ENCODE peak calls at places on chromosomes 6 and 20, in ten cellular contexts. N, P, V, B, F, O, D, Y, C and L are unnamed samples.

GRCh38 chr6:52576054-52576391 is 837 bp downstream of the TRAM2 start:
- DNase-seq in N (no peak), P (no peak), V (no peak), B (no peak), F (no peak), O (no peak), D (no peak), Y (no peak), C (no peak), L (no peak)

GRCh38 chr6:137277971-137278602 is 58.9 kb upstream of the IFNGR1 start:
- DNase-seq in N (no peak), P (peak; percentile 40), V (peak; percentile 75), B (no peak), F (peak; percentile 79), O (peak; percentile 92), D (no peak), Y (no peak), C (no peak), L (no peak)

GRCh38 chr6:52877168-52877567 is 32.3 kb downstream of the GSTA3 start:
- DNase-seq in N (no peak), P (peak; percentile 10), V (no peak), B (no peak), F (peak; percentile 57), O (peak; percentile 56), D (no peak), Y (no peak), C (no peak), L (no peak)

GRCh38 chr6:163579111-163579879 is 164.8 kb downstream of the QKI start:
- DNase-seq in N (no peak), P (no peak), V (no peak), B (no peak), F (no peak), O (no peak), D (peak; percentile 55), Y (no peak), C (peak; percentile 21), L (no peak)

GRCh38 chr20:63945921-63946920 is 10.0 kb downstream of the UCKL1 start:
- DNase-seq in N (no peak), P (no peak), V (no peak), B (no peak), F (no peak), O (no peak), D (no peak), Y (no peak), C (no peak), L (no peak)

GRCh38 chr6:128336436-128337095 is 183.8 kb downstream of the PTPRK start:
- DNase-seq in N (no peak), P (no peak), V (no peak), B (no peak), F (no peak), O (no peak), D (no peak), Y (no peak), C (no peak), L (no peak)

GRCh38 chr6:52644246-52644645 is 26.7 kb upstream of the TMEM14A start:
- DNase-seq in N (no peak), P (no peak), V (no peak), B (no peak), F (no peak), O (no peak), D (no peak), Y (no peak), C (no peak), L (no peak)

GRCh38 chr6:37612475-37612874 is 85.2 kb downstream of the MDGA1 start:
- DNase-seq in N (no peak), P (no peak), V (no peak), B (no peak), F (no peak), O (no peak), D (no peak), Y (no peak), C (no peak), L (no peak)

GRCh38 chr20:21396045-21396893 is 1.1 kb downstream of the NKX2-4 start:
- DNase-seq in N (no peak), P (no peak), V (no peak), B (no peak), F (no peak), O (no peak), D (no peak), Y (no peak), C (no peak), L (no peak)

GRCh38 chr6:42727084-42727601 is 4.7 kb upstream of the PRPH2 start:
- DNase-seq in N (peak; percentile 21), P (no peak), V (no peak), B (no peak), F (peak; percentile 47), O (no peak), D (no peak), Y (no peak), C (peak; percentile 26), L (no peak)

GRCh38 chr6:90420495-90420894 is 123.9 kb upstream of the BACH2 start:
- DNase-seq in N (no peak), P (no peak), V (no peak), B (no peak), F (no peak), O (no peak), D (no peak), Y (no peak), C (peak; percentile 83), L (no peak)

GRCh38 chr6:105326216-105326615 is 76.7 kb downstream of the PREP start:
- DNase-seq in N (no peak), P (no peak), V (no peak), B (no peak), F (no peak), O (peak; percentile 66), D (no peak), Y (no peak), C (no peak), L (no peak)

GRCh38 chr6:124882580-124883393 is 79.5 kb upstream of the RNF217 start:
- DNase-seq in N (no peak), P (peak; percentile 61), V (no peak), B (no peak), F (no peak), O (peak; percentile 16), D (no peak), Y (no peak), C (no peak), L (no peak)

GRCh38 chr6:145327497-145328055 is 407.7 kb downstream of the EPM2A start:
- DNase-seq in N (no peak), P (no peak), V (no peak), B (no peak), F (no peak), O (no peak), D (no peak), Y (no peak), C (no peak), L (no peak)

GRCh38 chr20:44017905-44018683 is 103.4 kb downstream of the TOX2 start:
- DNase-seq in N (no peak), P (peak; percentile 59), V (peak; percentile 37), B (no peak), F (peak; percentile 78), O (peak; percentile 75), D (no peak), Y (peak; percentile 99), C (peak; percentile 67), L (peak; percentile 22)

GRCh38 chr6:142845624-142846458 is 99.1 kb downstream of the HIVEP2 start:
- DNase-seq in N (no peak), P (peak; percentile 76), V (peak; percentile 83), B (peak; percentile 45), F (peak; percentile 46), O (peak; percentile 80), D (peak; percentile 85), Y (peak; percentile 84), C (peak; percentile 92), L (peak; percentile 82)

GRCh38 chr20:34083137-34083536 is 28.9 kb downstream of the EIF2S2 start:
- DNase-seq in N (no peak), P (peak; percentile 33), V (peak; percentile 46), B (no peak), F (peak; percentile 91), O (no peak), D (no peak), Y (no peak), C (peak; percentile 68), L (no peak)

GRCh38 chr6:158206740-158207451 is 38.7 kb downstream of the GTF2H5 start:
- DNase-seq in N (no peak), P (no peak), V (no peak), B (no peak), F (no peak), O (no peak), D (no peak), Y (no peak), C (no peak), L (no peak)

GRCh38 chr6:169317441-169318202 is 64.0 kb upstream of the THBS2 start:
- DNase-seq in N (no peak), P (no peak), V (no peak), B (no peak), F (no peak), O (no peak), D (no peak), Y (no peak), C (no peak), L (no peak)

GRCh38 chr6:26594730-26595632 is 1.8 kb upstream of the ABT1 start:
- DNase-seq in N (no peak), P (peak; percentile 88), V (no peak), B (no peak), F (no peak), O (no peak), D (no peak), Y (peak; percentile 12), C (peak; percentile 74), L (no peak)

GRCh38 chr6:25014806-25015560 is 79.2 kb upstream of the RIPOR2 start:
- DNase-seq in N (no peak), P (peak; percentile 6), V (no peak), B (peak; percentile 88), F (peak; percentile 36), O (no peak), D (peak; percentile 9), Y (no peak), C (no peak), L (no peak)